ENCODE peak calls at places on chromosomes 16 and 17, in seven cellular contexts. V is H7; L is OCI-M1; N is effector CD4-positive, alpha-beta T cell; Z is smooth muscle cell of the brain vasculature; M is hippocampal formation; W is uterus. Y is an unnamed sample.

GRCh38 chr17:50507871-50508572 is at the start of gene MYCBPAP:
- DNase-seq in Z (peak), V (peak), W (peak), L (no peak), N (peak), M (peak), Y (no peak)

GRCh38 chr17:55641559-55642160 is 81.0 kb downstream of the TMEM100 start:
- DNase-seq in L (peak), Z (no peak), W (peak), N (no peak), V (peak), M (peak), Y (no peak)

GRCh38 chr16:22685162-22685830 is 128.7 kb upstream of the HS3ST2 start:
- DNase-seq in V (no peak), M (no peak), L (no peak), N (no peak), Z (no peak), W (peak), Y (no peak)

GRCh38 chr16:21599994-21600773 is 807 bp downstream of the METTL9 start:
- DNase-seq in Z (no peak), W (no peak), M (no peak), N (peak), L (peak), V (no peak), Y (no peak)

GRCh38 chr17:39929657-39930407 is 2.3 kb downstream of the LRRC3C start:
- DNase-seq in V (no peak), Z (no peak), L (no peak), N (no peak), W (no peak), M (no peak), Y (no peak)

GRCh38 chr16:75265911-75266701 is 14.7 kb upstream of the BCAR1 start:
- DNase-seq in V (peak), N (no peak), Z (no peak), M (peak), W (peak), L (peak), Y (no peak)

GRCh38 chr17:28335959-28336871 is 654 bp downstream of the TNFAIP1 start:
- DNase-seq in W (peak), M (peak), N (no peak), V (peak), Z (no peak), L (peak), Y (no peak)

GRCh38 chr17:28105501-28105900 is 63.0 kb downstream of the NLK start:
- DNase-seq in Z (no peak), L (peak), M (no peak), V (no peak), N (no peak), W (no peak), Y (no peak)

GRCh38 chr16:11742041-11742535 is 569 bp downstream of the TXNDC11 start:
- DNase-seq in V (peak), N (peak), W (peak), L (peak), Z (no peak), M (no peak), Y (no peak)

GRCh38 chr17:79919164-79919585 is 79.9 kb upstream of the CBX4 start:
- DNase-seq in N (no peak), Z (no peak), L (no peak), V (no peak), W (peak), M (peak), Y (no peak)

GRCh38 chr16:8807189-8807588 is 9.6 kb downstream of the PMM2 start:
- DNase-seq in Z (no peak), V (no peak), L (no peak), N (no peak), M (no peak), W (no peak), Y (no peak)

GRCh38 chr17:73464447-73464846 is 152.6 kb upstream of the CDC42EP4 start:
- DNase-seq in M (no peak), L (no peak), Z (no peak), W (no peak), V (no peak), N (no peak), Y (no peak)

GRCh38 chr17:46071796-46072195 is 72.7 kb downstream of the STH start:
- DNase-seq in L (no peak), M (no peak), V (no peak), Z (no peak), N (no peak), W (no peak), Y (no peak)

GRCh38 chr17:60139438-60140285 is 10.1 kb upstream of the CA4 start:
- DNase-seq in W (peak), V (peak), M (no peak), Z (no peak), L (peak), N (peak), Y (no peak)

GRCh38 chr17:6233856-6234255 is 163.7 kb downstream of the WSCD1 start:
- DNase-seq in L (no peak), W (no peak), M (no peak), V (no peak), Z (no peak), N (no peak), Y (no peak)

GRCh38 chr17:74569392-74570003 is 2.2 kb upstream of the CD300H start:
- DNase-seq in V (no peak), L (peak), M (no peak), Z (peak), W (peak), N (no peak), Y (peak)

GRCh38 chr16:12178251-12178990 is 201.9 kb downstream of the SNX29 start:
- DNase-seq in N (no peak), W (peak), L (no peak), Z (no peak), M (peak), V (peak), Y (no peak)

GRCh38 chr17:9268546-9268945 is 247.2 kb downstream of the NTN1 start:
- DNase-seq in L (no peak), W (no peak), Z (no peak), V (no peak), N (no peak), M (no peak), Y (no peak)

GRCh38 chr17:78397681-78398101 is 19.2 kb downstream of the PGS1 start:
- DNase-seq in M (no peak), L (no peak), Z (no peak), V (no peak), N (no peak), W (no peak), Y (no peak)

GRCh38 chr17:77957215-77957868 is 1.2 kb upstream of the TNRC6C start:
- DNase-seq in W (no peak), M (no peak), Z (no peak), V (no peak), N (no peak), L (no peak), Y (no peak)

GRCh38 chr17:18960803-18961511 is 9.0 kb downstream of the SLC5A10 start:
- DNase-seq in W (peak), M (no peak), L (peak), N (peak), V (peak), Z (no peak), Y (peak)

GRCh38 chr17:8060274-8060673 is 21.4 kb downstream of the ALOX15B start:
- DNase-seq in Z (no peak), L (peak), W (peak), M (peak), N (peak), V (peak), Y (peak)

GRCh38 chr16:54568897-54569807 is 282.6 kb upstream of the IRX3 start:
- DNase-seq in N (no peak), L (no peak), V (no peak), Z (no peak), M (no peak), W (peak), Y (no peak)

GRCh38 chr17:67779098-67779672 is 46.1 kb upstream of the BPTF start:
- DNase-seq in Z (peak), N (no peak), V (peak), W (peak), L (peak), M (no peak), Y (no peak)

GRCh38 chr16:87470332-87470731 is 22.5 kb downstream of the ZCCHC14 start:
- DNase-seq in V (no peak), L (no peak), M (no peak), Z (no peak), N (no peak), W (no peak), Y (no peak)

GRCh38 chr17:68295086-68295485 is 3.8 kb downstream of the ARSG start:
- DNase-seq in M (no peak), L (no peak), N (no peak), W (no peak), V (no peak), Z (no peak), Y (no peak)

GRCh38 chr17:28828294-28829040 is 14.1 kb downstream of the FAM222B start:
- DNase-seq in W (no peak), L (no peak), V (no peak), M (no peak), N (no peak), Z (no peak), Y (no peak)

GRCh38 chr16:57007530-57007929 is 18.2 kb downstream of the NLRC5 start:
- DNase-seq in W (no peak), Z (no peak), V (no peak), N (no peak), L (no peak), M (no peak), Y (no peak)